ENCODE peak calls at places on chromosome 1, in four cellular contexts. W, I, E and O are unnamed samples. For H3K9me3, the result is how much of the 10 kb centered on the place peaks cover.

GRCh38 chr1:115771094-115771846 is 2.8 kb upstream of the CASQ2 start:
- DNase-seq in W (no peak), I (peak), E (no peak), O (no peak)

GRCh38 chr1:93453911-93454310 is 6.0 kb downstream of the FNBP1L start:
- DNase-seq in W (no peak), I (no peak), E (no peak), O (no peak)

GRCh38 chr1:93909146-93910050 is at the start of gene GCLM:
- DNase-seq in W (peak), I (peak), E (peak), O (peak)

GRCh38 chr1:203128691-203129500 is 1.4 kb downstream of the ADORA1 start:
- DNase-seq in W (no peak), I (no peak), E (no peak), O (no peak)

GRCh38 chr1:17248781-17249180 is at the start of gene PADI3:
- DNase-seq in W (peak), I (no peak), E (no peak), O (no peak)

GRCh38 chr1:66571789-66572188 is 37.8 kb downstream of the SGIP1 start:
- DNase-seq in W (no peak), I (no peak), E (no peak), O (peak)

GRCh38 chr1:206503591-206504362 is 3.6 kb upstream of the RASSF5 start:
- DNase-seq in W (peak), I (no peak), E (peak), O (peak)

GRCh38 chr1:57736940-57737339 is 313.1 kb upstream of the DAB1 start:
- DNase-seq in W (no peak), I (no peak), E (no peak), O (no peak)

GRCh38 chr1:115084902-115085505 is 4.3 kb downstream of the TSPAN2 start:
- DNase-seq in W (no peak), I (no peak), E (no peak), O (no peak)

GRCh38 chr1:54001620-54002019 is 16.4 kb downstream of the LDLRAD1 start:
- DNase-seq in W (no peak), I (no peak), E (no peak), O (no peak)

GRCh38 chr1:37265786-37266667 is 208.4 kb upstream of the ZC3H12A start:
- DNase-seq in W (no peak), I (no peak), E (no peak), O (no peak)

GRCh38 chr1:111989531-111990025 is at the start of gene KCND3:
- DNase-seq in W (peak), I (no peak), E (no peak), O (no peak)

GRCh38 chr1:111990878-111991760 is 1.7 kb upstream of the KCND3 start:
- DNase-seq in W (peak), I (peak), E (no peak), O (peak)

GRCh38 chr1:111988377-111988742 is 1.1 kb downstream of the KCND3 start:
- DNase-seq in W (no peak), I (no peak), E (no peak), O (no peak)

GRCh38 chr1:111988743-111989453 is 570 bp downstream of the KCND3 start:
- DNase-seq in W (no peak), I (no peak), E (no peak), O (no peak)

GRCh38 chr1:111990026-111990877 is 784 bp upstream of the KCND3 start:
- DNase-seq in W (no peak), I (no peak), E (no peak), O (no peak)
- TF ChIP-seq EZH2 in W (no peak), I (peak), E (no peak), O (no peak)

DNA sequence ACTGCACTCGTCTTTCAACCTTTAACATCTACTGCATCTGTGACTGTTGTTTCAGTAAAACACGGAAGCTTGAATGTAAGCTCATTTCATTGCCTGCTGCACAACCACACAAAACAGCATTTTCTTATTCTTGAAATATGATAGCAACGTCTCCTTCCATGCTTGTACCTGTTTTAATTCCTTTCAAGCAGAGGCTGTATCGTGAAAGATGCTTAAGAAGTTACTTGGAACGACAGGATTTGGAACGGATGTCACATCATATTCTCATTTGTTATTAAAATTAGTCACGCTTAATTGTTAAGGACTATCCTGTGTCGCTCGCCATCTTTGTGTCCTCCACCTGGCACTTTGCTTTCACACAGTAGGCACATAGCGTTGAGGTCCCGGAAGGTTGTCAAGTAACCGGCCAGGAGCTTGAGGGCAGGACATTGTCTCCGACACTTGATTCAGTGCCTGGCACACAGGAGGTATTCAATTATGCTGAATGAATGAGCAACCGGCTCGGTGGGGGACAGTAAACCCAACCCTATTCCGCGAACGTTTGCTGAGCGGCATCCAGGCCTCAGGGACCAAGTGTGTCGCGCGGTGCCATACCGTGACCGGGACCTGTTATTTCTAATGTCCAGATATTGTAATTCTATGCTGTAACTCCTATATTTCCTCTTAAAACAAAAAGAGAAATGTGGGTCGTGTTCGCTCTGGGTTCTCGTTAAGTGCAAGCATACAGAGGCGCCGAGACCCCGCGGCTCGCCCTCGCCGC is 500 bp upstream of the SH3GLB1 start:
- DNase-seq in W (peak), I (peak), E (peak), O (no peak)
- TF ChIP-seq EGR1 in W (no peak), I (no peak), E (no peak), O (no peak)

GRCh38 chr1:49051647-49052046 is 275.0 kb upstream of the BEND5 start:
- DNase-seq in W (no peak), I (no peak), E (no peak), O (no peak)
- H3K9me3 ChIP-seq in W (under half), I (half or more), E (under half), O (under half)

GRCh38 chr1:200027264-200027823 is at the start of gene NR5A2:
- DNase-seq in W (no peak), I (no peak), E (no peak), O (no peak)

GRCh38 chr1:200030791-200031190 is 3.3 kb downstream of the NR5A2 start:
- DNase-seq in W (no peak), I (no peak), E (no peak), O (no peak)

GRCh38 chr1:200028586-200029034 is 1.1 kb downstream of the NR5A2 start:
- DNase-seq in W (no peak), I (no peak), E (no peak), O (no peak)

GRCh38 chr1:200029624-200030074 is 2.1 kb downstream of the NR5A2 start:
- DNase-seq in W (no peak), I (no peak), E (no peak), O (no peak)

GRCh38 chr1:200029035-200029623 is 1.6 kb downstream of the NR5A2 start:
- DNase-seq in W (no peak), I (no peak), E (no peak), O (peak)
- TF ChIP-seq EZH2 in W (no peak), I (peak), E (no peak), O (no peak)

DNA sequence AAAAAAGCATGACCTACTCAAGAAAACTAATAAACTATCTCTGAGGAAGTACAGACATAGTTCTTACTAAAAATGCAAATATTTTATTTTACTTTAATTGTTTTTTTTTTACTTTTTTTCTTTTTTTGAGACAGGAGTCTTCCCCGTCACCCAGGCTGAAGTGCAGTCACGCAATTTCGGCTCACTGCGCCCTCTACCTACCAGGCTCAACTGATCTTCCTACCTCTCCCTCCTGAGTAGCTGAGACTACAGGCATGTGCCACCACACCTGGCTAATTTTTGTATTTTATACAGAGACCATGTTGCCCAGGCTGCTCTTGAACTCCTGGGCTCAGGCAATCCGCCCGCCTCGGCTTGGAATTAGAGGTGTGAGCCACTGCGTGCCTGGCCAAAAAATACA is 1263.1 kb downstream of the KCNT2 start:
- DNase-seq in W (no peak), I (peak), E (no peak), O (peak)
- TF ChIP-seq EGR1 in W (no peak), I (no peak), E (no peak), O (no peak)

DNA sequence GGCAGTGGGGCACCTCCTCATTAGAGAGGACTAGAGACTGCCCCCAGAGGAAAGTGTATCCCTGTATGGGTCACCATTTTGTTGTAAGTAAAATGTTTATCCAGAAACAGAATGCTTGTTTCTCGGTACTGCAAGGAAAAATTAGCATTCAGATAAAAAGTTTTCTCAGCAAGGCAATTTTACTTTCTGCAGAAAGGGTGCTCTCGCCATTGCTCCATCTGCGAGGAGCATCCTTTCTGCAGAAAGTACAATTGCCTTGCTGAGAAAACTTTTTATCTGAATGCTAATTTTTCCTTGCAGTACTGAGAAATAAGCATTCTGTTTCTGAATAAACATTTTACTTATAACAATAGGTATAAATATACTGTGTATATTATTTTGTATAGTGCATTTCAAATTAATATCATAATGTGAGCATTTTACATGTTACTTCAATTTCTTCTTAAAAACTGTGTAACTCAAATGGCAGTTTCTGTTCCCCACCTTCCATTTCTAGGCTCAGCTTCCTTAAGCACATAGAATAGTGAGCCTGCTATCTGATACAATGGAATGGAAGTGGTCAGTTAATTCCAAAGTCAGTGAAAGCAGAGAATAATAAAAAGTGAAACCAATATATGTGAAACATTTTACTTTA is 76.5 kb upstream of the DESI2 start:
- DNase-seq in W (no peak), I (no peak), E (no peak), O (no peak)
- H3K9me3 ChIP-seq in W (under half), I (under half), E (under half), O (under half)

DNA sequence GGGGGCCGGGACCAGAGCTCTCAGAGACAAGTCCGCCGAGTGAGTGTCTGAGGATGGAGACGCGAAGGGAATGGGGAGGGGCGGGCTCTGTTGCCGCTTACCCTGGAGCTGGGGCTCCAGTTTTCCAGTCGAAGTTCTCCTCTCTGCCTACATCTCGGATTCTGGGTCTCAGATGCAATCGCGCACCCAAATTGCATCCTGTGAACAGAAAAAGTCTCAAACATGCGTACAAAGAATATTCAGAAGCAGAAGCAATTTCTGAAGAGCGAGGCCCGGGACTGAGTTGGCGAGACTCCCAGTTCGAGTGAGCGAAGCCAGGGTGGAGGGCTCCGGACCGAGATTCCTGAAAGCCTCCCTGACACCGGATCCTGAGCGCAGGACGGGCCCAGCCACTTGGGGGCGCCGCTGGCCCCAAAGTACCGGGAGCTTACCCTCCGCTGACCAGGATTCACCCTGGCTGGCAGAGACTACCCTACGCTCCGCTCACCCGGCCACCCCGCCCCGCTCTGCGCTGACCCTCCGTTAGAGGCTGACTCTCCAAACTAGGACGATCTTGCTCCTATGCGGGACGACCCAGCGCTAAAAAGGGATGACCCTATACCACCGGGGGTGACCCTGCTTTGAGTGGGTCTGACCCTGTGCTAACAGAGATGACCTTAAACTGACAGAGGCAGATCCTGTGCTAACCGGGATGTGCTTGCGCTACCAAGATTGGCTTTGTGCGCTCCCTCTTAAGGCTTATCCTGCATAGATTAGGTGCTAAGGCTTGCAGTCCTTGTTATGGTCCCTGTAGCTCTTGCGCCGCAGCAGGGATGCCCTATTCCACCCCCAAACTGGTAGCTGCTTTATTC is 12.1 kb downstream of the FOXD2 start:
- DNase-seq in W (peak), I (no peak), E (no peak), O (no peak)
- TF ChIP-seq EZH2 in W (no peak), I (peak), E (no peak), O (no peak)

GRCh38 chr1:19643113-19643512 is 998 bp upstream of the NBL1 start:
- DNase-seq in W (peak), I (no peak), E (no peak), O (peak)
- TF ChIP-seq EGR1 in W (no peak), I (no peak), E (no peak), O (no peak)